ENCODE peak calls at places on chromosomes 6 and 20, in nine cellular contexts. N is CD8-positive, alpha-beta T cell; S is astrocyte; B is activated gamma-delta T cell treated with Interleukin-2 at 50 U/mL for 16 hours; R is adrenal gland; T is GDM1; Z is SW 1271; X is activated CD8-positive, alpha-beta memory T cell treated with anti-CD3 and anti-CD28 coated beads for 24 hours; G is neural crest cell. A is an unnamed sample.

GRCh38 chr6:28888097-28888496 is 35.7 kb downstream of the TRIM27 start:
- DNase-seq in N (no peak), S (no peak), B (no peak), R (no peak), T (no peak), Z (no peak), X (no peak), G (no peak), A (no peak)

GRCh38 chr6:3732345-3733141 is 19.0 kb downstream of the PXDC1 start:
- DNase-seq in N (peak), S (peak), B (peak), R (peak), T (peak), Z (peak), X (peak), G (peak), A (peak)

GRCh38 chr6:121837545-121838229 is 402.2 kb downstream of the GJA1 start:
- DNase-seq in N (no peak), S (no peak), B (no peak), R (no peak), T (no peak), Z (no peak), X (no peak), G (no peak), A (no peak)

GRCh38 chr20:15857131-15857784 is 716.0 kb downstream of the KIF16B start:
- DNase-seq in N (no peak), S (no peak), B (no peak), R (no peak), T (no peak), Z (no peak), X (no peak), G (no peak), A (no peak)

GRCh38 chr6:159754959-159755914 is 6.6 kb upstream of the ACAT2 start:
- DNase-seq in N (no peak), S (no peak), B (no peak), R (no peak), T (no peak), Z (no peak), X (no peak), G (no peak), A (peak)

GRCh38 chr20:13220194-13220856 is 749 bp upstream of the ISM1 start:
- DNase-seq in N (no peak), S (peak), B (no peak), R (peak), T (no peak), Z (no peak), X (peak), G (peak), A (peak)

GRCh38 chr20:33568378-33569289 is 78.7 kb downstream of the CBFA2T2 start:
- DNase-seq in N (no peak), S (no peak), B (no peak), R (no peak), T (no peak), Z (no peak), X (no peak), G (peak), A (no peak)

GRCh38 chr6:79536615-79536968 is 638 bp downstream of the LCA5 start:
- DNase-seq in N (no peak), S (no peak), B (no peak), R (peak), T (no peak), Z (no peak), X (no peak), G (peak), A (peak)

GRCh38 chr6:26193467-26194328 is 106.5 kb downstream of the HFE start:
- DNase-seq in N (no peak), S (no peak), B (no peak), R (no peak), T (no peak), Z (no peak), X (no peak), G (no peak), A (no peak)

GRCh38 chr20:17873410-17874270 is 95.0 kb downstream of the SNX5 start:
- DNase-seq in N (no peak), S (peak), B (no peak), R (peak), T (no peak), Z (no peak), X (no peak), G (no peak), A (peak)

GRCh38 chr20:39849664-39850063 is 839.4 kb downstream of the MAFB start:
- DNase-seq in N (no peak), S (peak), B (no peak), R (peak), T (no peak), Z (no peak), X (no peak), G (no peak), A (peak)

GRCh38 chr6:114033606-114034005 is 62.7 kb upstream of the HDAC2 start:
- DNase-seq in N (no peak), S (peak), B (no peak), R (no peak), T (no peak), Z (no peak), X (no peak), G (no peak), A (no peak)

GRCh38 chr20:26169506-26169905 is 472.9 kb upstream of the ZNF337 start:
- DNase-seq in N (no peak), S (peak), B (no peak), R (no peak), T (no peak), Z (no peak), X (no peak), G (no peak), A (no peak)

GRCh38 chr6:35962779-35963570 is 42.1 kb upstream of the SRPK1 start:
- DNase-seq in N (no peak), S (no peak), B (no peak), R (no peak), T (no peak), Z (no peak), X (no peak), G (no peak), A (no peak)

GRCh38 chr6:18215436-18215835 is 48.9 kb downstream of the DEK start:
- DNase-seq in N (no peak), S (no peak), B (no peak), R (no peak), T (no peak), Z (no peak), X (no peak), G (no peak), A (no peak)

GRCh38 chr6:51725155-51725554 is 362.3 kb downstream of the PKHD1 start:
- DNase-seq in N (no peak), S (no peak), B (no peak), R (no peak), T (no peak), Z (no peak), X (no peak), G (no peak), A (no peak)

GRCh38 chr6:46323312-46323965 is 152.7 kb upstream of the ENPP5 start:
- DNase-seq in N (no peak), S (peak), B (no peak), R (peak), T (no peak), Z (no peak), X (no peak), G (no peak), A (no peak)

GRCh38 chr20:31967830-31968249 is at the start of gene XKR7:
- DNase-seq in N (no peak), S (no peak), B (no peak), R (no peak), T (peak), Z (no peak), X (peak), G (peak), A (no peak)

GRCh38 chr6:44000164-44000842 is 126.9 kb downstream of the MRPL14 start:
- DNase-seq in N (no peak), S (peak), B (no peak), R (no peak), T (peak), Z (no peak), X (no peak), G (no peak), A (no peak)

GRCh38 chr6:167827062-167827587 is 414 bp downstream of the AFDN start:
- DNase-seq in N (no peak), S (no peak), B (no peak), R (peak), T (no peak), Z (no peak), X (no peak), G (peak), A (peak)

GRCh38 chr6:166361080-166361429 is 18.7 kb upstream of the SFT2D1 start:
- DNase-seq in N (no peak), S (no peak), B (no peak), R (no peak), T (no peak), Z (no peak), X (no peak), G (no peak), A (no peak)

GRCh38 chr6:44129841-44130322 is 2.5 kb downstream of the TMEM63B start:
- DNase-seq in N (no peak), S (no peak), B (no peak), R (peak), T (no peak), Z (no peak), X (no peak), G (no peak), A (no peak)

GRCh38 chr20:20487811-20488210 is 119.9 kb downstream of the INSM1 start:
- DNase-seq in N (no peak), S (peak), B (no peak), R (no peak), T (no peak), Z (no peak), X (no peak), G (no peak), A (no peak)

GRCh38 chr6:163282672-163283071 is 131.8 kb upstream of the QKI start:
- DNase-seq in N (no peak), S (no peak), B (no peak), R (no peak), T (no peak), Z (no peak), X (no peak), G (no peak), A (no peak)

GRCh38 chr20:63553933-63554290 is at the start of gene FNDC11:
- DNase-seq in N (no peak), S (no peak), B (peak), R (peak), T (peak), Z (no peak), X (no peak), G (peak), A (peak)

GRCh38 chr6:81767163-81768000 is 14.9 kb upstream of the TENT5A start:
- DNase-seq in N (no peak), S (peak), B (no peak), R (no peak), T (no peak), Z (no peak), X (no peak), G (no peak), A (no peak)

GRCh38 chr6:39370021-39370420 is 47.5 kb upstream of the KCNK16 start:
- DNase-seq in N (no peak), S (no peak), B (no peak), R (no peak), T (no peak), Z (no peak), X (peak), G (no peak), A (no peak)

GRCh38 chr20:20457392-20458126 is 89.7 kb downstream of the INSM1 start:
- DNase-seq in N (no peak), S (peak), B (no peak), R (no peak), T (no peak), Z (no peak), X (no peak), G (no peak), A (peak)

GRCh38 chr6:52815167-52816092 is 11.8 kb upstream of the GSTA1 start:
- DNase-seq in N (peak), S (peak), B (peak), R (peak), T (peak), Z (peak), X (peak), G (peak), A (peak)

GRCh38 chr6:27866370-27867050 is 45.7 kb downstream of the OR2B2 start:
- DNase-seq in N (peak), S (peak), B (peak), R (no peak), T (peak), Z (peak), X (peak), G (no peak), A (no peak)

GRCh38 chr6:132494954-132495353 is 18.0 kb downstream of the STX7 start:
- DNase-seq in N (no peak), S (no peak), B (no peak), R (no peak), T (no peak), Z (no peak), X (no peak), G (no peak), A (no peak)

A was measured in thyroid gland.